ENCODE peak calls at places on chromosome 5, in nine cellular contexts. P is ELF-1; C is activated CD4-positive, alpha-beta T cell treated with anti-CD3 and anti-CD28 coated beads, Interleukin-2, amount 10 ng/mL, durations not matched to agents 7 days and 5 days; X is left ventricle myocardium inferior; D is suprapubic skin; E is kidney tubule cell; S is HuH-7; U is NCI-H1105 treated with DMSO at 0.1 percent for 48 hours; T is astrocyte of the spinal cord. L is an unnamed sample.

GRCh38 chr5:98757978-98758377 is 15.5 kb upstream of the RGMB start:
- DNase-seq in E (no peak), X (no peak), U (no peak), C (no peak), T (no peak), D (no peak), P (no peak), S (no peak), L (no peak)

GRCh38 chr5:75656311-75657003 is 45.2 kb downstream of the ANKDD1B start:
- DNase-seq in S (no peak), C (no peak), E (peak; percentile 74), D (no peak), T (peak; percentile 50), X (no peak), U (peak; percentile 10), P (peak; percentile 28), L (peak; percentile 51)

GRCh38 chr5:55456216-55456895 is 78.4 kb downstream of the PLPP1 start:
- DNase-seq in X (no peak), P (no peak), S (no peak), E (no peak), U (no peak), C (no peak), T (peak; percentile 68), D (no peak), L (no peak)

GRCh38 chr5:136749016-136749415 is 383.7 kb upstream of the TRPC7 start:
- DNase-seq in U (no peak), D (no peak), C (no peak), S (no peak), E (peak; percentile 55), P (no peak), T (peak; percentile 40), X (no peak), L (no peak)

GRCh38 chr5:96509313-96509712 is 76.3 kb upstream of the PCSK1 start:
- DNase-seq in X (no peak), C (no peak), U (no peak), P (no peak), D (no peak), E (peak; percentile 35), T (peak; percentile 17), S (no peak), L (peak; percentile 32)

GRCh38 chr5:1004598-1005361 is 3.8 kb upstream of the NKD2 start:
- DNase-seq in S (peak; percentile 59), D (peak; percentile 88), X (peak; percentile 88), U (peak; percentile 25), P (peak; percentile 82), T (no peak), C (peak; percentile 67), E (peak; percentile 23), L (peak; percentile 68)

GRCh38 chr5:151742870-151743294 is 15.5 kb downstream of the ATOX1 start:
- DNase-seq in P (peak; percentile 68), C (no peak), D (peak; percentile 81), X (peak; percentile 30), U (peak; percentile 18), S (peak; percentile 52), T (peak; percentile 75), E (peak; percentile 71), L (peak; percentile 79)

GRCh38 chr5:169103586-169104174 is 197.3 kb downstream of the SLIT3 start:
- DNase-seq in T (no peak), X (no peak), D (no peak), U (no peak), S (no peak), C (no peak), P (no peak), E (no peak), L (no peak)

GRCh38 chr5:144832416-144832815 is 661.7 kb downstream of the KCTD16 start:
- DNase-seq in E (no peak), D (no peak), S (no peak), U (no peak), X (no peak), C (no peak), T (no peak), P (no peak), L (no peak)

GRCh38 chr5:175657593-175658271 is at the start of gene HRH2:
- DNase-seq in S (no peak), E (peak; percentile 36), T (no peak), U (peak; percentile 0), X (peak; percentile 53), D (no peak), C (peak; percentile 63), P (peak; percentile 28), L (no peak)

GRCh38 chr5:179263391-179264052 is 81.7 kb downstream of the ADAMTS2 start:
- DNase-seq in U (no peak), D (peak; percentile 72), T (no peak), X (peak; percentile 17), S (no peak), E (no peak), C (no peak), P (no peak), L (no peak)